ENCODE peak calls at places on chromosomes 4 and X, in four cellular contexts. W, L, J and D are unnamed samples.

GRCh38 chr4:157079441-157079840 is 3.5 kb downstream of the GLRB start:
- DNase-seq in W (no peak), L (no peak), J (no peak), D (no peak)

GRCh38 chrX:14027511-14028019 is 2.1 kb downstream of the GEMIN8 start:
- DNase-seq in W (no peak), L (no peak), J (no peak), D (no peak)

GRCh38 chrX:122517781-122518180 is 666.3 kb upstream of the GRIA3 start:
- DNase-seq in W (no peak), L (no peak), J (no peak), D (no peak)

GRCh38 chr4:8886625-8887406 is 15.2 kb upstream of the HMX1 start:
- DNase-seq in W (no peak), L (no peak), J (no peak), D (no peak)

GRCh38 chr4:1400861-1401408 is 5.3 kb downstream of the NKX1-1 start:
- DNase-seq in W (peak; percentile 14), L (no peak), J (peak; percentile 34), D (no peak)

GRCh38 chrX:72052415-72053090 is 79.2 kb downstream of the RTL5 start:
- DNase-seq in W (no peak), L (no peak), J (no peak), D (no peak)

GRCh38 chrX:45758319-45758718 is 557.6 kb upstream of the DIPK2B start:
- DNase-seq in W (no peak), L (no peak), J (no peak), D (no peak)

GRCh38 chrX:52422884-52423283 is 54.1 kb downstream of the XAGE2 start:
- DNase-seq in W (no peak), L (no peak), J (no peak), D (no peak)

GRCh38 chrX:40189018-40189417 is 91.3 kb upstream of the BCOR start:
- DNase-seq in W (no peak), L (no peak), J (no peak), D (no peak)

GRCh38 chr4:124530464-124531077 is 182.0 kb downstream of the ANKRD50 start:
- DNase-seq in W (no peak), L (no peak), J (no peak), D (no peak)

GRCh38 chr4:128354205-128354821 is 66.7 kb upstream of the PGRMC2 start:
- DNase-seq in W (peak; percentile 37), L (no peak), J (no peak), D (no peak)

GRCh38 chrX:45537936-45538335 is 337.3 kb upstream of the DIPK2B start:
- DNase-seq in W (no peak), L (no peak), J (no peak), D (no peak)

GRCh38 chr4:99394913-99395312 is 40.2 kb downstream of the ADH7 start:
- DNase-seq in W (no peak), L (no peak), J (no peak), D (no peak)

GRCh38 chr4:100736651-100737450 is 219.0 kb upstream of the EMCN start:
- DNase-seq in W (no peak), L (peak; percentile 19), J (no peak), D (no peak)

GRCh38 chrX:102684772-102685520 is 27.3 kb upstream of the GPRASP2 start:
- DNase-seq in W (no peak), L (no peak), J (no peak), D (no peak)

GRCh38 chr4:99091174-99091573 is 2.6 kb upstream of the ADH5 start:
- DNase-seq in W (no peak), L (no peak), J (no peak), D (no peak)

GRCh38 chrX:9133426-9133825 is 99.5 kb upstream of the FAM9B start:
- DNase-seq in W (no peak), L (no peak), J (no peak), D (no peak)

GRCh38 chrX:7201481-7201880 is 53.5 kb upstream of the PUDP start:
- DNase-seq in W (no peak), L (no peak), J (no peak), D (no peak)

GRCh38 chr4:139922625-139923024 is 231.4 kb downstream of the MAML3 start:
- DNase-seq in W (peak; percentile 42), L (no peak), J (no peak), D (no peak)

GRCh38 chr4:17670423-17670822 is 56.0 kb downstream of the MED28 start:
- DNase-seq in W (no peak), L (no peak), J (no peak), D (no peak)

GRCh38 chrX:14125451-14125850 is 95.8 kb upstream of the GEMIN8 start:
- DNase-seq in W (no peak), L (no peak), J (no peak), D (no peak)

GRCh38 chrX:19760841-19761512 is 126.4 kb downstream of the SH3KBP1 start:
- DNase-seq in W (no peak), L (no peak), J (no peak), D (no peak)

DNA sequence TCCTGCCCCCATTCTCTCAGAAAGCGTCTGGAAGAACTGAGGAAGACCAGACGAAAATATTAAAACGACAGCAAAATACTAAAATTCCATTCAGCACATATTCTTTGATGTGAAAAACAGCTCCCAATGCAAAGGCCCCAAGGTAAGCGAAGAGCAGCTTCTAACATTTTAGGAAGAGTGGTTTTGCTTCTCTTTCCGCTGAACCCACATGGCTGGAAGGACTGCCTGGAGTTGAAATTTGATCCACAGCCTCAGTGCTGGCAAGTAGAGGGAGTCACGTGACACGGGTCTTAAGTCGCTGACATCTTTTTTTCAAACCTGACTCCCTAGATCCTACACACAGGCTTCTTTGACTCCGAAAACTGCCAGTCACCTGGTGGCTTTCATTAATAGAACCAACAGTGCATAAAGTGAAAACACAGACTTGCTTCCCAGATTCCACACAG is at the start of gene FAM13A:
- DNase-seq in W (peak; percentile 85), L (peak; percentile 92), J (no peak), D (peak; percentile 91)
- TF ChIP-seq POLR2A in W (no peak), L (no peak), J (no peak), D (no peak)

GRCh38 chr4:55931833-55932232 is 16.9 kb upstream of the CEP135 start:
- DNase-seq in W (no peak), L (no peak), J (no peak), D (no peak)
- H3K9me3 ChIP-seq in W (no peaks in the 10 kb centered on the region), L (no peaks in the 10 kb centered on the region), J (no peaks in the 10 kb centered on the region), D (no peaks in the 10 kb centered on the region)

DNA sequence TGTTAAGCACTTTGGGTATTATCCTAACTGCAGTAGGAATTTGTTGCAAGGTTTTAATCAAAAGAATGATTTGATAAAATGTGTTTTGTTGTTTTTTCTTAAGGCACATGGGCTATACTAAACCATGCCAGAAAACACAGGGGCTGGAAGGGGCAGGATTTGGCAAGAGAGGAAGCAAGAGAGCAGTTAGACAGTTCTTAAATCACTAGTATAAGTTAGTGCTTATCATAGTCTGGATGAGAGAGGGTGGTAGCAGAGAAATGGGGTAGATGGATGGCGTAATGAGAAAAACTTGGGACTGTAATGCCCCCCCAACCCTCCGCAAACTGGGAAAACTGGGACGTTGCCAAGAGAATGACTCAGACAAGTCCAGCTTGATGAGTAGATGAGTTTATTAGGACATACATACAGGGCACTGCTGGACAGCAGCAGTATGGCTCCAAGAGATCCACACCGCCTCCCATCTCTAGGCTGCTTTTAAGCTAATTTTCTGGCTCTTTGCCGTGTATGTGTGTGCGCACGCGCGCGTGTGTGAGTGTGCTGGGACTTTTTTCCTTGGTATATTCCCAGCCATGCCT is 151.5 kb downstream of the PDLIM5 start:
- DNase-seq in W (peak; percentile 27), L (peak; percentile 63), J (no peak), D (peak; percentile 39)
- H3K4me1 ChIP-seq in W (no peaks in the 10 kb centered on the region), L (peaks cover 9% of the 10 kb centered on the region), J (no peaks in the 10 kb centered on the region), D (peaks cover 5% of the 10 kb centered on the region)

GRCh38 chr4:16079046-16079445 is 4.8 kb downstream of the PROM1 start:
- DNase-seq in W (no peak), L (no peak), J (no peak), D (no peak)

GRCh38 chr4:16085822-16086221 is 2.0 kb upstream of the PROM1 start:
- DNase-seq in W (no peak), L (no peak), J (no peak), D (no peak)

GRCh38 chr4:16083217-16084191 is at the start of gene PROM1:
- DNase-seq in W (peak; percentile 35), L (no peak), J (peak; percentile 74), D (no peak)

GRCh38 chr4:16082038-16082423 is 1.8 kb downstream of the PROM1 start:
- DNase-seq in W (no peak), L (no peak), J (no peak), D (no peak)

DNA sequence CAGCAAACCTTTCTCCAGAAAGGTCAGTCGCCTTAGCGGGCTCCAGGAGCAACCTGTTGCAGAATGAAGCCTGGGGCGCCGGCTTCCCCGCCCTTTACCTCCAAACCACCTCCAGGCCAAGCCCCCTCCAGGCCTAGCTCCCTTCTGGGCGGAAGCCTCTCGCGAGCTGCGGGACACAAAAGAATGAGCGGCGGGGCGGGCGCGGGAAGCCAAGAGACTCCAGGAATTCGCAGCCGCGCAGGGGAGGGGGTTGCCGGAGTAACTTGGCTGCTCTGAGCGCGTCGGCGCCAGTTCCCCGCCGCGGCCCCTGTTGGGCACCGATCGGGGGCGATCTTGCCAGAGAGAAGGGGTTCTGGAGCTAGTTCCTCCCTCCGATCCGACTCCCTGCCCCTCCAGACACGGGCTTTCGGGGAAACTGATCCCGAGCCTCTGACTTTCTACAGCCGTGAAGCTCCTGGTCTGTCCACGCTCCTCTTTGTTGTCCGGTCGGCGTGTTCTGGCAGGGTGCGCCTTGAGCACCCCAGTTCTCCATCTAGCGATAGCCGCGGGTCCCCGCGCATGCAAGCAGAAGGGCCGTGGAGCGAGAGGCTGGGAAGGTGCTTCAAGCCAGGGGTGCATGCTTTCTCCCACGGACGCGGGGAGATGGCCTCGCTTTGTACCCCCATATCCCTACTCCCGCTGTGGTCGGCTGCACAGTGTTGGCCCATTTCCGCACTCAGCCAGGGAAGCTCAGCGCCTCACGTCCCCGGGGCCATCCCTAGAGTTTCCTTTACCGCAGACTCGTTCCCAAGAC is 1.2 kb downstream of the PROM1 start:
- DNase-seq in W (peak; percentile 49), L (no peak), J (peak; percentile 71), D (peak; percentile 2)
- TF ChIP-seq POLR2A in W (no peak), L (no peak), J (no peak), D (no peak)

GRCh38 chr4:61760820-61761219 is 560.7 kb downstream of the ADGRL3 start:
- DNase-seq in W (no peak), L (no peak), J (no peak), D (no peak)

GRCh38 chr4:61762722-61763627 is 562.8 kb downstream of the ADGRL3 start:
- DNase-seq in W (no peak), L (no peak), J (no peak), D (no peak)

DNA sequence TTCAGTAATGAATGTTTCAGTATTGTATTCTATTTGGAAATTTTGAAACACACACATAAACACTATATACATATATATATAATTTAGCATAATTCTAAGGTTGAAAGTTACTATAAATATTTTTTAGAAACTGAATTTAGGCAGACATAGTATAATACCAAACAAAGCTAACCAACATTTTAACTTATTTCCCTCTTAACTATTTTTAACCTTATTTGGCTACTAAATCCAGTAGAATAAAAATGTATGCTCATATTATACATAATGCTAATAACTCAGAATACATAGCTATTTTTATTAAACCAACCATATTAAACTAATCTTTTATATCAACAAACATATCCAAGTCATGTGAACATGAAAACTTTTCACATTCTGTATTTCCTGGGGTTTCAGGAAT is 563.6 kb downstream of the ADGRL3 start:
- DNase-seq in W (no peak), L (no peak), J (no peak), D (no peak)
- H3K9me3 ChIP-seq in W (no peaks in the 10 kb centered on the region), L (no peaks in the 10 kb centered on the region), J (no peaks in the 10 kb centered on the region), D (no peaks in the 10 kb centered on the region)

GRCh38 chr4:23853986-23854385 is 35.9 kb downstream of the PPARGC1A start:
- DNase-seq in W (no peak), L (no peak), J (no peak), D (no peak)
- H3K4me1 ChIP-seq in W (peaks cover 17% of the 10 kb centered on the region), L (no peaks in the 10 kb centered on the region), J (peaks cover 18% of the 10 kb centered on the region), D (peaks cover 75% of the 10 kb centered on the region)